ENCODE peak calls at places on chromosomes 11 and 22, in nine cellular contexts. O, K, X, I, W, J, H, V and Q are unnamed samples.

GRCh38 chr11:225734-226453 is 10.2 kb downstream of the SIRT3 start:
- DNase-seq in V (no peak), H (no peak), I (no peak), K (no peak), J (peak), W (no peak), X (no peak), O (no peak), Q (no peak)

GRCh38 chr22:49186756-49187155 is 640.9 kb downstream of the BRD1 start:
- DNase-seq in O (no peak), V (no peak), J (no peak), H (no peak), W (no peak), I (no peak), K (no peak), X (no peak), Q (no peak)

GRCh38 chr11:61059260-61059752 is 43.0 kb upstream of the CD5 start:
- DNase-seq in J (no peak), V (no peak), H (no peak), K (no peak), X (no peak), O (no peak), W (no peak), I (no peak), Q (no peak)

GRCh38 chr11:35838071-35838470 is 105.8 kb upstream of the LDLRAD3 start:
- DNase-seq in O (no peak), H (no peak), V (no peak), X (no peak), W (no peak), J (no peak), I (no peak), K (no peak), Q (no peak)

GRCh38 chr11:92752122-92752521 is 217.3 kb upstream of the MTNR1B start:
- DNase-seq in O (no peak), K (no peak), W (no peak), J (no peak), H (no peak), I (no peak), X (no peak), V (no peak), Q (no peak)

GRCh38 chr11:120675171-120675570 is 163.6 kb downstream of the GRIK4 start:
- DNase-seq in H (no peak), I (no peak), O (no peak), X (no peak), K (no peak), V (no peak), W (peak), J (peak), Q (no peak)

GRCh38 chr11:65169164-65169641 is 830 bp upstream of the SPDYC start:
- DNase-seq in O (no peak), X (no peak), J (no peak), K (no peak), I (no peak), V (no peak), H (no peak), W (no peak), Q (no peak)

GRCh38 chr11:44556735-44557409 is 8.6 kb upstream of the CD82 start:
- DNase-seq in H (peak), V (peak), O (peak), K (peak), X (peak), I (no peak), W (no peak), J (peak), Q (peak)

GRCh38 chr11:114168086-114168448 is 108.6 kb downstream of the ZBTB16 start:
- DNase-seq in H (no peak), W (no peak), K (no peak), X (no peak), J (no peak), I (no peak), O (no peak), V (no peak), Q (no peak)

GRCh38 chr11:10878408-10879214 is 20.8 kb upstream of the ZBED5 start:
- DNase-seq in O (no peak), W (peak), V (no peak), J (peak), I (no peak), X (peak), K (no peak), H (no peak), Q (no peak)

GRCh38 chr11:22802861-22803260 is 26.7 kb downstream of the SVIP start:
- DNase-seq in J (no peak), X (no peak), W (no peak), O (no peak), I (no peak), V (no peak), H (no peak), K (no peak), Q (no peak)